ENCODE peak calls at places on chromosome 6, in six cellular contexts. G, Y, F, R, J and V are unnamed samples.

GRCh38 chr6:119856136-119856535 is 506.6 kb upstream of the MAN1A1 start:
- DNase-seq in F (peak), J (peak), R (no peak), Y (peak), G (no peak), V (no peak)

GRCh38 chr6:1901556-1901955 is 291.8 kb downstream of the FOXC1 start:
- DNase-seq in G (no peak), R (peak), F (no peak), J (peak), Y (no peak), V (no peak)

GRCh38 chr6:39107641-39108040 is 7.3 kb downstream of the SAYSD1 start:
- DNase-seq in F (no peak), Y (no peak), G (no peak), R (no peak), J (no peak), V (no peak)

GRCh38 chr6:126054258-126054702 is 67.9 kb downstream of the TRMT11 start:
- DNase-seq in Y (no peak), G (no peak), J (no peak), R (peak), F (no peak), V (no peak)

GRCh38 chr6:134810402-134810801 is 139.5 kb downstream of the ALDH8A1 start:
- DNase-seq in G (no peak), R (peak), F (no peak), Y (no peak), J (no peak), V (no peak)

GRCh38 chr6:53300656-53301551 is 47.8 kb downstream of the ELOVL5 start:
- DNase-seq in G (no peak), Y (no peak), R (peak), J (peak), F (no peak), V (no peak)

GRCh38 chr6:44674226-44675155 is 287.0 kb downstream of the CDC5L start:
- DNase-seq in G (no peak), F (no peak), Y (peak), J (no peak), R (no peak), V (no peak)

GRCh38 chr6:41515995-41516394 is 30.2 kb upstream of the FOXP4 start:
- DNase-seq in G (no peak), F (no peak), J (no peak), R (no peak), Y (no peak), V (no peak)

GRCh38 chr6:158475344-158476302 is 84.3 kb upstream of the TMEM181 start:
- DNase-seq in F (peak), J (peak), Y (peak), R (peak), G (no peak), V (no peak)

GRCh38 chr6:138571585-138572199 is 72.4 kb upstream of the NHSL1 start:
- DNase-seq in Y (no peak), F (no peak), J (peak), G (no peak), R (no peak), V (no peak)

GRCh38 chr6:127451388-127451787 is 7.8 kb downstream of the KIAA0408 start:
- DNase-seq in J (no peak), F (no peak), Y (no peak), R (no peak), G (no peak), V (no peak)

GRCh38 chr6:82363368-82364086 is at the start of gene TPBG:
- DNase-seq in Y (peak), R (peak), J (peak), F (peak), G (peak), V (peak)

GRCh38 chr6:139289233-139289632 is 2.6 kb downstream of the TXLNB start:
- DNase-seq in J (no peak), F (no peak), Y (no peak), G (no peak), R (no peak), V (no peak)

GRCh38 chr6:72863106-72863505 is 241.2 kb downstream of the KCNQ5 start:
- DNase-seq in G (no peak), J (no peak), Y (no peak), F (no peak), R (no peak), V (no peak)

GRCh38 chr6:164168595-164168994 is 754.1 kb downstream of the QKI start:
- DNase-seq in R (no peak), G (no peak), J (no peak), Y (no peak), F (no peak), V (no peak)

GRCh38 chr6:132961122-132961521 is 146.8 kb downstream of the RPS12 start:
- DNase-seq in G (no peak), J (peak), Y (peak), R (peak), F (no peak), V (no peak)

GRCh38 chr6:130577178-130577919 is 211.5 kb downstream of the TMEM200A start:
- DNase-seq in Y (no peak), J (no peak), F (no peak), R (no peak), G (no peak), V (no peak)

GRCh38 chr6:119479860-119480655 is 130.5 kb upstream of the MAN1A1 start:
- DNase-seq in R (peak), G (no peak), J (peak), Y (no peak), F (no peak), V (no peak)

GRCh38 chr6:118893095-118893881 is 664 bp upstream of the ASF1A start:
- DNase-seq in R (peak), F (peak), Y (peak), G (peak), J (peak), V (no peak)

DNA sequence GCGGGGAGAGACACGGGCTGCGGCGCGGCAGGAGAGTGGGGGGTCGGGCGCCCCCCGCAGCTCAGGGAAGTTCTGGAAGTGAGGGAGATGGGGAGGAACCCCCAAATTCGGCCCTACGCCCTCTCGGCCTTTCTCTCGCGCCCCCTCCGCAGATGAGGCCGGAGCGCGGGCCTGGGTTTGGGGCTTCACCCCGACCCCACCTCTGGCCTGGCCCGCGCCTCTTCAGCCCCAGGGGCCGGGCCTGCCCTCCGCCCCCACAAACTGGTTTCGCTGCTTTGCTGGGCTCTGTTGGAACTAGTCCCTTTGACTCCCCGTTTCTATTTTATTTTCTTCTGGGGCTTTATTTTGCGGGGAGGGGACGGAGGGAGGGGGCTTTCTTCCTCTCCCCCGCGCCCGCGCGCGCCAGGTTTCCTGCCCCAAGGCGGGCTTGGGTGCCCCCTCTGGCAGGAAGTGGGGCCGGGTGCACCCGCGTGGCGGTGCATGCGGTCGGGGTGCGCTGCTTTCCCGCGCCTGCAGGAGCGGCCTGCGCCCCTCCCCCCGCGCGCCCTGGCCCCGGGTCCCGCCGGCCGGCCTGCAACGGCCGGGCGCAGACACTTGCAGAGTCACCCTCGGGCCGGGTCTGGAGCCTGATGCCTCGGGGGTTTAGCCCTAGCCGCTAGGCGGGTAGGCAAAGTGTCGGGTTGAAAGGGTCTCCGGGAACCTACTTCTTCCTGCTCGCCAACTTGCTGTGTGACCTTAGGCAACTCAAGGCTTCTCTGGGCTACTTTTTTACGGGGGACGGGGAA is 1.2 kb downstream of the HMGA1 start:
- DNase-seq in G (peak), J (peak), R (no peak), Y (no peak), F (peak), V (peak)
- TF ChIP-seq CTCF in G (no peak), J (peak), R (peak), Y (peak), F (peak), V (peak)

GRCh38 chr6:88984152-88984551 is 20.7 kb upstream of the RNGTT start:
- DNase-seq in J (no peak), G (no peak), Y (no peak), F (no peak), R (no peak), V (no peak)

GRCh38 chr6:88982720-88983119 is 19.3 kb upstream of the RNGTT start:
- DNase-seq in G (peak), R (peak), Y (peak), F (peak), J (peak), V (no peak)

GRCh38 chr6:88985901-88986300 is 22.5 kb upstream of the RNGTT start:
- DNase-seq in F (no peak), R (no peak), J (no peak), G (no peak), Y (no peak), V (no peak)

GRCh38 chr6:88987922-88988321 is 24.5 kb upstream of the RNGTT start:
- DNase-seq in J (no peak), F (no peak), R (no peak), Y (no peak), G (no peak), V (no peak)

GRCh38 chr6:88983532-88983931 is 20.1 kb upstream of the RNGTT start:
- DNase-seq in G (no peak), F (no peak), Y (peak), R (peak), J (peak), V (no peak)
- TF ChIP-seq CTCF in G (peak), F (peak), Y (peak), R (peak), J (peak), V (peak)

GRCh38 chr6:35048631-35049083 is 92.5 kb downstream of the TCP11 start:
- DNase-seq in F (peak), J (peak), G (peak), Y (no peak), R (peak), V (no peak)
- TF ChIP-seq CTCF in F (peak), J (peak), G (no peak), Y (no peak), R (peak), V (no peak)

GRCh38 chr6:24599179-24599578 is 46.8 kb downstream of the KIAA0319 start:
- DNase-seq in F (no peak), J (no peak), R (no peak), G (no peak), Y (no peak), V (no peak)

GRCh38 chr6:24596717-24597116 is 49.3 kb downstream of the KIAA0319 start:
- DNase-seq in F (no peak), J (no peak), G (no peak), Y (no peak), R (no peak), V (no peak)

GRCh38 chr6:24599686-24600399 is 46.1 kb downstream of the KIAA0319 start:
- DNase-seq in R (no peak), Y (no peak), J (no peak), G (no peak), F (no peak), V (no peak)

GRCh38 chr6:24603241-24603640 is 42.8 kb downstream of the KIAA0319 start:
- DNase-seq in J (no peak), R (no peak), G (no peak), F (no peak), Y (no peak), V (no peak)

GRCh38 chr6:24600903-24601302 is 45.1 kb downstream of the KIAA0319 start:
- DNase-seq in Y (no peak), J (no peak), G (no peak), R (no peak), F (no peak), V (no peak)
- TF ChIP-seq CTCF in Y (no peak), J (no peak), G (no peak), R (no peak), F (peak), V (no peak)

GRCh38 chr6:31777667-31778050 is 531 bp upstream of the VWA7 start:
- DNase-seq in Y (no peak), G (no peak), R (no peak), F (no peak), J (no peak), V (no peak)

GRCh38 chr6:31776961-31777666 is at the start of gene VWA7:
- DNase-seq in J (peak), F (peak), G (peak), Y (peak), R (peak), V (peak)

GRCh38 chr6:31776563-31776960 is 566 bp downstream of the VWA7 start:
- DNase-seq in J (no peak), G (no peak), Y (peak), R (no peak), F (no peak), V (no peak)

GRCh38 chr6:31775633-31776263 is 1.4 kb downstream of the VWA7 start:
- DNase-seq in G (no peak), J (no peak), F (no peak), R (no peak), Y (no peak), V (no peak)

DNA sequence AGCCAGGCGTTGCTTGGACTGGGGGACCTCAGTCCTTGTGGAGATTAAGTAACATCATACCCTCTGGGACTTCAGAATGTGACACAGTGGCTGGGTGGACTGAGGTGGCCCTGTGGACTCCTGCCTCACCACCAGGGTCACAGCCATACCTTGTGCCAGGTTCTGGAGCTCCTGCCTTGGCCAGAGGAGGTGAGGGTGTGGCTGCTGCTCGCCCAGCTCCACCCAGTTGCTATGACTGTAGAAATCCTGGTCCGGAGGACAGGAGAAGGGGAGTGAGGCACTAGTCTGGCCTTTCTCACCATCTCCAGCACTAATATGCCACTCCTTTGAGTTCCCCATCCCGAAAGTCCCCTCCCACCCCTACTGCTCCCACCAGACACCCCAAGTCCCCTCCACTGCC is 1.9 kb downstream of the VWA7 start:
- DNase-seq in R (no peak), J (no peak), F (no peak), Y (peak), G (no peak), V (no peak)
- TF ChIP-seq CTCF in R (no peak), J (no peak), F (no peak), Y (no peak), G (no peak), V (no peak)

GRCh38 chr6:3566812-3567211 is 110.0 kb upstream of the SLC22A23 start:
- DNase-seq in R (peak), J (peak), Y (no peak), F (no peak), G (no peak), V (no peak)
- TF ChIP-seq CTCF in R (no peak), J (no peak), Y (no peak), F (no peak), G (no peak), V (no peak)

DNA sequence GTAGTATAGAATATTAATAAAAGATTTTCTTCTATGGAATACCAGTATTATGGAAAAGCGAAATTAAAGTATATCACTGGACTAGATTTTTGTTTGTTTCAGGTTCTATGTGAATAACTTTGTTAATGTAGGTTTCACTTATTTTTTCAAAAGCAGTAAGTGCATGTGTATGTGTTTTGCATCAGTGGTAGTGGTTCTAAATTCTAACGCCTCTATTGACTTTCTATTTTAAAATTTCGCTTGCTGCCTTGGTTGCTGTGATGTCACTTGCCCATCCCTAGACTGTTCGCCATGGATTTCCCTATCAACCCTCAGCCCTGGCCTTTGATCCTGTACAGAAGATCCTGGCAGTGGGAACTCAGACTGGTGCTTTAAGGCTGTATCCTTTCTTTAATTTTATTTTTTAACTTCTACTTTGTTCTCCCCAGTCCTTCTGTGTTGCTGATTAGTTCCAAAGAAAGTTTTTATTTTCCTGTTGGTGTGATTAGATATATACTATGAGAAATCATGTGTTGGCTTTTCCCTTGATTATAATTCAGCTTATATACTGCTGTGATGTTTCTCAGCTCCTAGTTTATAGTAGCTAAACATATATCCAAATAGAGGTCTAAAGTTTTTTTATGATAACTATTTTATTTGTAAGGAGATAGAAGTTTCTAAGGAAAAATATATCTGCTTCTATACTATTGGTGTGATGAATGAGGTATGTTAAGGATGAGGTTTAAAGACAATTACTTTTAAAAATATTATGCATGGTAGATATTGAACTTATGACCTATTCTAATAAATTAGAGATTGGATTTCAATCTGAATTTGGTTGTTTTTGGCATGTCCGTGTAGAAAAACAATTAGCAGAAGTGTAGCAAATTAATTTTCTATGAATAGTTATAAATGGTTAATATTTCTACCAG is 1.7 kb downstream of the STXBP5 start:
- DNase-seq in R (peak), G (no peak), Y (no peak), J (no peak), F (no peak), V (no peak)
- TF ChIP-seq CTCF in R (no peak), G (no peak), Y (no peak), J (no peak), F (no peak), V (no peak)

GRCh38 chr6:62371840-62372239 is 85.8 kb upstream of the KHDRBS2 start:
- DNase-seq in Y (no peak), G (no peak), J (no peak), R (no peak), F (no peak), V (no peak)

GRCh38 chr6:62371395-62371794 is 85.4 kb upstream of the KHDRBS2 start:
- DNase-seq in Y (no peak), R (no peak), F (no peak), G (no peak), J (no peak), V (no peak)

GRCh38 chr6:62362097-62362496 is 76.1 kb upstream of the KHDRBS2 start:
- DNase-seq in J (no peak), G (no peak), F (no peak), R (no peak), Y (no peak), V (no peak)

DNA sequence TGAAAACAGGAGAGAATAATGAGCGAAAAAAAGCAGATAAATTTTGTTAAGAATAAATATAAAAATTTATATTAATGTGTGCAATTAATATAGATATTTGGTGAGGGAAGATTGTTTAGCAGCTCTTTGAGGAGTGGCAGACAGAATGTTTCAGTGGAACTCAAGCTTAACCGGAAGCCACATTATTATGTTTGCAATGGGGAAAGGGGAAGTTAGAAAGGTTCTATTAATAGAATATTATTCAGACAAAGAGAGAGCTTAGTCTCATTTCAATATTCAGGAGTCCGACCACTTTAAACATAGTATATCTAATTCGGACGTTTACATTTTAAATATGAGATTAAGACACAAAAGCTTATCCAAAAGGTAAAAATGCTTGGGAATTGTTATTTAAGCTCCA is 81.6 kb upstream of the KHDRBS2 start:
- DNase-seq in Y (no peak), F (peak), R (no peak), J (no peak), G (no peak), V (no peak)
- TF ChIP-seq CTCF in Y (no peak), F (no peak), R (no peak), J (no peak), G (no peak), V (no peak)

DNA sequence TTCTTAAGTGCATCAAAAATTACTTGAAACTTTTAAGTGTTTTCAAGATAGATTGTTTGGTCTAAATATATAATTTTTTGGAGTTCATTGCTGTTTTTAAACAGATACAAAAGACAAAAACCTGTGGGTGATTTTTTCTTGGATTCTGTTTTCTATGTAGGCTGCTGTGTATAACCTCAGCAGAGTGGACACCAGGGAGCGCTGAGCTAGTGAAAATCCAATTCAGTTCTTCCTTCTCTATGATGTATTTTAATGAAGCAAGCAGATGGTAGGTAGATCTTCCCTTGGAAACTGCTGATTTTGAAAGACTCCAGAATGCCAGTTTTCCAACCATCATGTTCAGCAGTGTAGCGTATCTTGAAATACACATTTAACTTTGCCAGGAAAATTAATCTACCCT is 177.9 kb downstream of the PHF3 start:
- DNase-seq in J (no peak), F (no peak), Y (no peak), R (peak), G (no peak), V (no peak)
- TF ChIP-seq CTCF in J (peak), F (no peak), Y (no peak), R (peak), G (no peak), V (no peak)